ENCODE peak calls at places on chromosomes 5 and 9, in seven cellular contexts. One of them, this sample, is unnamed. For H3K4me1, the result is how much of the 10 kb centered on the place peaks cover.

GRCh38 chr9:111743275-111743674 is 51.5 kb downstream of the SHOC1 start:
- DNase-seq in endodermal cell: no peak
- DNase-seq in ovary: no peak
- DNase-seq in IMR-90: peak
- DNase-seq in pancreas: no peak
- DNase-seq in Peyer's patch: no peak
- DNase-seq in CD8-positive, alpha-beta T cell: no peak
- DNase-seq in this sample: no peak

GRCh38 chr5:32100230-32100629 is 73.9 kb downstream of the GOLPH3 start:
- DNase-seq in endodermal cell: no peak
- DNase-seq in ovary: no peak
- DNase-seq in IMR-90: no peak
- DNase-seq in pancreas: no peak
- DNase-seq in Peyer's patch: no peak
- DNase-seq in CD8-positive, alpha-beta T cell: no peak
- DNase-seq in this sample: no peak

GRCh38 chr5:9851458-9851857 is 221.3 kb upstream of the TAS2R1 start:
- DNase-seq in endodermal cell: no peak
- DNase-seq in ovary: no peak
- DNase-seq in IMR-90: peak
- DNase-seq in pancreas: no peak
- DNase-seq in Peyer's patch: no peak
- DNase-seq in CD8-positive, alpha-beta T cell: no peak
- DNase-seq in this sample: no peak

GRCh38 chr5:154868702-154869101 is 10.3 kb downstream of the CNOT8 start:
- DNase-seq in endodermal cell: peak
- DNase-seq in ovary: no peak
- DNase-seq in IMR-90: peak
- DNase-seq in pancreas: no peak
- DNase-seq in Peyer's patch: no peak
- DNase-seq in CD8-positive, alpha-beta T cell: no peak
- DNase-seq in this sample: peak

GRCh38 chr5:113166285-113166684 is 189.7 kb downstream of the DCP2 start:
- DNase-seq in endodermal cell: peak
- DNase-seq in ovary: no peak
- DNase-seq in IMR-90: peak
- DNase-seq in pancreas: no peak
- DNase-seq in Peyer's patch: no peak
- DNase-seq in CD8-positive, alpha-beta T cell: no peak
- DNase-seq in this sample: no peak

GRCh38 chr5:78560000-78560399 is 88.6 kb downstream of the LHFPL2 start:
- DNase-seq in endodermal cell: no peak
- DNase-seq in ovary: no peak
- DNase-seq in IMR-90: no peak
- DNase-seq in pancreas: no peak
- DNase-seq in Peyer's patch: no peak
- DNase-seq in CD8-positive, alpha-beta T cell: no peak
- DNase-seq in this sample: no peak

GRCh38 chr5:141514330-141515111 is 25.6 kb downstream of the PCDHGC5 start:
- DNase-seq in endodermal cell: peak
- DNase-seq in ovary: no peak
- DNase-seq in IMR-90: peak
- DNase-seq in pancreas: no peak
- DNase-seq in Peyer's patch: no peak
- DNase-seq in CD8-positive, alpha-beta T cell: no peak
- DNase-seq in this sample: no peak

GRCh38 chr9:21994526-21994995 is at the start of gene CDKN2B-AS1:
- DNase-seq in endodermal cell: peak
- DNase-seq in ovary: peak
- DNase-seq in IMR-90: peak
- DNase-seq in pancreas: peak
- DNase-seq in Peyer's patch: peak
- DNase-seq in CD8-positive, alpha-beta T cell: peak
- DNase-seq in this sample: peak

GRCh38 chr5:151319334-151319733 is 15.8 kb upstream of the SLC36A3 start:
- DNase-seq in endodermal cell: peak
- DNase-seq in ovary: peak
- DNase-seq in IMR-90: peak
- DNase-seq in pancreas: no peak
- DNase-seq in Peyer's patch: no peak
- DNase-seq in CD8-positive, alpha-beta T cell: no peak
- DNase-seq in this sample: peak

GRCh38 chr5:75672616-75673015 is 44.6 kb downstream of the POC5 start:
- DNase-seq in endodermal cell: no peak
- DNase-seq in ovary: no peak
- DNase-seq in IMR-90: peak
- DNase-seq in pancreas: no peak
- DNase-seq in Peyer's patch: no peak
- DNase-seq in CD8-positive, alpha-beta T cell: no peak
- DNase-seq in this sample: no peak

GRCh38 chr9:134839441-134840125 is 41.0 kb upstream of the FCN2 start:
- DNase-seq in endodermal cell: peak
- DNase-seq in ovary: no peak
- DNase-seq in IMR-90: no peak
- DNase-seq in pancreas: peak
- DNase-seq in Peyer's patch: no peak
- DNase-seq in CD8-positive, alpha-beta T cell: no peak
- DNase-seq in this sample: no peak

GRCh38 chr9:111108946-111109345 is 70.7 kb upstream of the LPAR1 start:
- DNase-seq in endodermal cell: no peak
- DNase-seq in ovary: no peak
- DNase-seq in IMR-90: peak
- DNase-seq in pancreas: no peak
- DNase-seq in Peyer's patch: no peak
- DNase-seq in CD8-positive, alpha-beta T cell: no peak
- DNase-seq in this sample: no peak

GRCh38 chr5:77550416-77550815 is 58.3 kb upstream of the WDR41 start:
- DNase-seq in endodermal cell: no peak
- DNase-seq in ovary: no peak
- DNase-seq in IMR-90: no peak
- DNase-seq in pancreas: no peak
- DNase-seq in Peyer's patch: no peak
- DNase-seq in CD8-positive, alpha-beta T cell: no peak
- DNase-seq in this sample: no peak

GRCh38 chr9:133582501-133583045 is 26.6 kb downstream of the FAM163B start:
- DNase-seq in endodermal cell: no peak
- DNase-seq in ovary: no peak
- DNase-seq in IMR-90: no peak
- DNase-seq in pancreas: peak
- DNase-seq in Peyer's patch: no peak
- DNase-seq in CD8-positive, alpha-beta T cell: no peak
- DNase-seq in this sample: no peak

GRCh38 chr9:33168941-33169544 is 1.9 kb upstream of the B4GALT1 start:
- DNase-seq in endodermal cell: peak
- DNase-seq in ovary: no peak
- DNase-seq in IMR-90: no peak
- DNase-seq in pancreas: no peak
- DNase-seq in Peyer's patch: no peak
- DNase-seq in CD8-positive, alpha-beta T cell: no peak
- DNase-seq in this sample: no peak

GRCh38 chr5:73121109-73121443 is 701 bp downstream of the TMEM171 start:
- DNase-seq in endodermal cell: no peak
- DNase-seq in ovary: no peak
- DNase-seq in IMR-90: peak
- DNase-seq in pancreas: no peak
- DNase-seq in Peyer's patch: no peak
- DNase-seq in CD8-positive, alpha-beta T cell: no peak
- DNase-seq in this sample: no peak

GRCh38 chr5:104172976-104173375 is 610.4 kb upstream of the NUDT12 start:
- DNase-seq in endodermal cell: no peak
- DNase-seq in ovary: no peak
- DNase-seq in IMR-90: no peak
- DNase-seq in pancreas: no peak
- DNase-seq in Peyer's patch: no peak
- DNase-seq in CD8-positive, alpha-beta T cell: no peak
- DNase-seq in this sample: no peak

GRCh38 chr5:139696894-139697658 is 48.9 kb downstream of the CXXC5 start:
- DNase-seq in endodermal cell: peak
- DNase-seq in ovary: peak
- DNase-seq in IMR-90: peak
- DNase-seq in pancreas: peak
- DNase-seq in Peyer's patch: peak
- DNase-seq in CD8-positive, alpha-beta T cell: peak
- DNase-seq in this sample: peak

GRCh38 chr5:91591076-91591475 is 208.0 kb upstream of the ARRDC3 start:
- DNase-seq in endodermal cell: no peak
- DNase-seq in ovary: no peak
- DNase-seq in IMR-90: no peak
- DNase-seq in pancreas: no peak
- DNase-seq in Peyer's patch: no peak
- DNase-seq in CD8-positive, alpha-beta T cell: no peak
- DNase-seq in this sample: no peak

GRCh38 chr9:7369384-7369821 is 430.2 kb downstream of the DMAC1 start:
- DNase-seq in endodermal cell: no peak
- DNase-seq in ovary: no peak
- DNase-seq in IMR-90: no peak
- DNase-seq in pancreas: no peak
- DNase-seq in Peyer's patch: no peak
- DNase-seq in CD8-positive, alpha-beta T cell: no peak
- DNase-seq in this sample: no peak

GRCh38 chr9:108444400-108445358 is 411.1 kb downstream of the ACTL7B start:
- DNase-seq in endodermal cell: no peak
- DNase-seq in ovary: no peak
- DNase-seq in IMR-90: peak
- DNase-seq in pancreas: no peak
- DNase-seq in Peyer's patch: no peak
- DNase-seq in CD8-positive, alpha-beta T cell: no peak
- DNase-seq in this sample: no peak

GRCh38 chr9:1120500-1120899 is 70.3 kb downstream of the DMRT2 start:
- DNase-seq in endodermal cell: no peak
- DNase-seq in ovary: no peak
- DNase-seq in IMR-90: no peak
- DNase-seq in pancreas: no peak
- DNase-seq in Peyer's patch: no peak
- DNase-seq in CD8-positive, alpha-beta T cell: no peak
- DNase-seq in this sample: no peak

GRCh38 chr9:101727621-101728524 is 10.6 kb downstream of the GRIN3A start:
- DNase-seq in endodermal cell: peak
- DNase-seq in ovary: no peak
- DNase-seq in IMR-90: peak
- DNase-seq in pancreas: no peak
- DNase-seq in Peyer's patch: no peak
- DNase-seq in CD8-positive, alpha-beta T cell: no peak
- DNase-seq in this sample: no peak

DNA sequence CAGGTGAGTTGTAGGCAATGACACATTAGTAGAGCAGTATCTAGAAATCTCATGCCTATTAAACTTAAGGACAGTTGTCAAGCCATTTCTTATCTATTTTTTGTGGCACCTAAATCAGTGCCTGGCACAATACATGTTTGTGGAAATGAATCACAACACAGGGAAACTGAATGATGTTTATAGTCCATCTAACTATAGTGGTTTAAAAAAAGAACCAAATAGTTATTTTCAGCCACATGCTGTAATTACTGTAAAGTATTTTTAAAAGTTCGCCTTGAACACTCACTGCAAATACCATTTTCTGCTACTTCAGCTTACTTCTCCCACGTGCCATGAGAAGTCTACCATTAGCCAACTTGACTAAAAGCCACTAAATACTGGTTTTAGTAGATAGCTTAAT is 21.9 kb downstream of the FNBP1 start:
- DNase-seq in endodermal cell: no peak
- DNase-seq in ovary: no peak
- DNase-seq in IMR-90: no peak
- DNase-seq in pancreas: no peak
- DNase-seq in Peyer's patch: no peak
- DNase-seq in CD8-positive, alpha-beta T cell: no peak
- DNase-seq in this sample: no peak
- H3K4me1 ChIP-seq in endodermal cell: under half
- H3K4me1 ChIP-seq in ovary: under half
- H3K4me1 ChIP-seq in IMR-90: under half
- H3K4me1 ChIP-seq in pancreas: under half
- H3K4me1 ChIP-seq in Peyer's patch: under half
- H3K4me1 ChIP-seq in CD8-positive, alpha-beta T cell: under half
- H3K4me1 ChIP-seq in this sample: under half

GRCh38 chr9:121289554-121290370 is 21.8 kb downstream of the GSN start:
- DNase-seq in endodermal cell: no peak
- DNase-seq in ovary: no peak
- DNase-seq in IMR-90: no peak
- DNase-seq in pancreas: no peak
- DNase-seq in Peyer's patch: peak
- DNase-seq in CD8-positive, alpha-beta T cell: no peak
- DNase-seq in this sample: no peak
- H3K4me1 ChIP-seq in endodermal cell: under half
- H3K4me1 ChIP-seq in ovary: under half
- H3K4me1 ChIP-seq in IMR-90: under half
- H3K4me1 ChIP-seq in pancreas: under half
- H3K4me1 ChIP-seq in Peyer's patch: under half
- H3K4me1 ChIP-seq in CD8-positive, alpha-beta T cell: under half
- H3K4me1 ChIP-seq in this sample: under half

DNA sequence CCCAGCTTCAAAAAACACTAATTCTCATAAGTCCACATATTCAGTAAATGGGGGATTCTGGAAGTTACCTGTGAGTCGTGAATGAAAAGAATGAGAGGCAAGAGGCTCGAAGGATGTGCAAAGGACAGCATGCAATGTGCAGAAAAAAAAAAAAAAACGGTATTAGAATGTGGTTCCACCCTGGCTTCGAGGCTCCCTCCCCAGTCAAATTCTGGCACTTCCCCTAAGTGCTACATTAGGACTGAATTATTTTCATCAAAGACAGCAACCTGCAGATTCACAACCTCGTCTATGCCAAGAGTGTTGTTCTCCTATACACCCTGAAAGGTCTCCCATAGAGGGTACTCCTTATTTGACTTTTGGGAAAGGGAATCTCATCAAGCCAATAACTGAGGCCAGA is 16.5 kb downstream of the CAPSL start:
- DNase-seq in endodermal cell: no peak
- DNase-seq in ovary: no peak
- DNase-seq in IMR-90: no peak
- DNase-seq in pancreas: no peak
- DNase-seq in Peyer's patch: no peak
- DNase-seq in CD8-positive, alpha-beta T cell: no peak
- DNase-seq in this sample: no peak
- H3K4me1 ChIP-seq in endodermal cell: under half
- H3K4me1 ChIP-seq in ovary: under half
- H3K4me1 ChIP-seq in IMR-90: under half
- H3K4me1 ChIP-seq in pancreas: under half
- H3K4me1 ChIP-seq in Peyer's patch: under half
- H3K4me1 ChIP-seq in CD8-positive, alpha-beta T cell: under half
- H3K4me1 ChIP-seq in this sample: under half

GRCh38 chr9:20380546-20380945 is 241.8 kb downstream of the MLLT3 start:
- DNase-seq in endodermal cell: no peak
- DNase-seq in ovary: no peak
- DNase-seq in IMR-90: no peak
- DNase-seq in pancreas: no peak
- DNase-seq in Peyer's patch: no peak
- DNase-seq in CD8-positive, alpha-beta T cell: no peak
- DNase-seq in this sample: no peak

GRCh38 chr9:20382460-20383071 is 239.7 kb downstream of the MLLT3 start:
- DNase-seq in endodermal cell: no peak
- DNase-seq in ovary: no peak
- DNase-seq in IMR-90: peak
- DNase-seq in pancreas: no peak
- DNase-seq in Peyer's patch: no peak
- DNase-seq in CD8-positive, alpha-beta T cell: no peak
- DNase-seq in this sample: no peak

GRCh38 chr9:20387062-20387461 is 235.2 kb downstream of the MLLT3 start:
- DNase-seq in endodermal cell: no peak
- DNase-seq in ovary: no peak
- DNase-seq in IMR-90: no peak
- DNase-seq in pancreas: no peak
- DNase-seq in Peyer's patch: no peak
- DNase-seq in CD8-positive, alpha-beta T cell: no peak
- DNase-seq in this sample: no peak

GRCh38 chr9:20379804-20380225 is 242.5 kb downstream of the MLLT3 start:
- DNase-seq in endodermal cell: no peak
- DNase-seq in ovary: no peak
- DNase-seq in IMR-90: no peak
- DNase-seq in pancreas: no peak
- DNase-seq in Peyer's patch: no peak
- DNase-seq in CD8-positive, alpha-beta T cell: no peak
- DNase-seq in this sample: no peak

GRCh38 chr9:20384642-20385041 is 237.7 kb downstream of the MLLT3 start:
- DNase-seq in endodermal cell: no peak
- DNase-seq in ovary: no peak
- DNase-seq in IMR-90: no peak
- DNase-seq in pancreas: no peak
- DNase-seq in Peyer's patch: no peak
- DNase-seq in CD8-positive, alpha-beta T cell: no peak
- DNase-seq in this sample: no peak
- H3K4me1 ChIP-seq in endodermal cell: under half
- H3K4me1 ChIP-seq in ovary: under half
- H3K4me1 ChIP-seq in IMR-90: under half
- H3K4me1 ChIP-seq in pancreas: under half
- H3K4me1 ChIP-seq in Peyer's patch: under half
- H3K4me1 ChIP-seq in CD8-positive, alpha-beta T cell: under half
- H3K4me1 ChIP-seq in this sample: under half